ENCODE peak calls at places on chromosomes 13 and 19, in four cellular contexts. One of them, this sample, is unnamed.

GRCh38 chr13:111474136-111475002 is 153.9 kb downstream of the TEX29 start:
- DNase-seq in A549: peak
- DNase-seq in ovary: no peak
- DNase-seq in tibial nerve: no peak
- DNase-seq in this sample: no peak

GRCh38 chr13:84985860-84986259 is 813.4 kb downstream of the SLITRK6 start:
- DNase-seq in A549: no peak
- DNase-seq in tibial nerve: no peak
- DNase-seq in ovary: no peak
- DNase-seq in this sample: no peak

GRCh38 chr19:54096642-54097106 is 3.9 kb downstream of the OSCAR start:
- DNase-seq in tibial nerve: peak
- DNase-seq in A549: peak
- DNase-seq in ovary: no peak
- DNase-seq in this sample: peak

GRCh38 chr13:51523082-51523518 is 61.2 kb upstream of the WDFY2 start:
- DNase-seq in tibial nerve: no peak
- DNase-seq in ovary: no peak
- DNase-seq in A549: no peak
- DNase-seq in this sample: no peak

GRCh38 chr13:24293761-24294160 is 15.6 kb upstream of the C1QTNF9 start:
- DNase-seq in A549: no peak
- DNase-seq in ovary: no peak
- DNase-seq in tibial nerve: no peak
- DNase-seq in this sample: no peak

GRCh38 chr13:80084086-80084676 is 256.7 kb downstream of the SPRY2 start:
- DNase-seq in A549: no peak
- DNase-seq in tibial nerve: no peak
- DNase-seq in ovary: no peak
- DNase-seq in this sample: no peak

GRCh38 chr13:46580362-46580839 is 27.4 kb downstream of the LRCH1 start:
- DNase-seq in tibial nerve: no peak
- DNase-seq in ovary: no peak
- DNase-seq in A549: no peak
- DNase-seq in this sample: no peak

GRCh38 chr19:48918801-48919247 is 14.7 kb upstream of the DHDH start:
- DNase-seq in tibial nerve: no peak
- DNase-seq in ovary: no peak
- DNase-seq in A549: no peak
- DNase-seq in this sample: no peak

GRCh38 chr13:52070929-52071523 is 46.5 kb downstream of the UTP14C start:
- DNase-seq in A549: no peak
- DNase-seq in tibial nerve: no peak
- DNase-seq in ovary: no peak
- DNase-seq in this sample: no peak

GRCh38 chr19:15249912-15250634 is 17.8 kb upstream of the EPHX3 start:
- DNase-seq in ovary: peak
- DNase-seq in A549: no peak
- DNase-seq in tibial nerve: peak
- DNase-seq in this sample: peak

GRCh38 chr13:66208589-66208988 is 1021.5 kb downstream of the PCDH9 start:
- DNase-seq in tibial nerve: no peak
- DNase-seq in ovary: no peak
- DNase-seq in A549: no peak
- DNase-seq in this sample: no peak

GRCh38 chr13:93603043-93603442 is 376.4 kb downstream of the GPC6 start:
- DNase-seq in tibial nerve: no peak
- DNase-seq in ovary: no peak
- DNase-seq in A549: no peak
- DNase-seq in this sample: no peak

GRCh38 chr13:19759669-19760068 is 23.1 kb downstream of the PSPC1 start:
- DNase-seq in A549: no peak
- DNase-seq in ovary: no peak
- DNase-seq in tibial nerve: no peak
- DNase-seq in this sample: no peak

GRCh38 chr19:54420383-54421168 is 5.3 kb downstream of the TTYH1 start:
- DNase-seq in ovary: no peak
- DNase-seq in A549: no peak
- DNase-seq in tibial nerve: no peak
- DNase-seq in this sample: peak

GRCh38 chr19:31147234-31147633 is 202.0 kb downstream of the TSHZ3 start:
- DNase-seq in A549: no peak
- DNase-seq in ovary: no peak
- DNase-seq in tibial nerve: no peak
- DNase-seq in this sample: no peak

GRCh38 chr13:19680751-19681150 is 47.3 kb downstream of the MPHOSPH8 start:
- DNase-seq in ovary: no peak
- DNase-seq in tibial nerve: no peak
- DNase-seq in A549: no peak
- DNase-seq in this sample: no peak

GRCh38 chr13:89457977-89458376 is 1786.8 kb downstream of the SLITRK5 start:
- DNase-seq in ovary: no peak
- DNase-seq in A549: no peak
- DNase-seq in tibial nerve: no peak
- DNase-seq in this sample: no peak

GRCh38 chr19:14337510-14337909 is 43.7 kb upstream of the ADGRE5 start:
- DNase-seq in ovary: no peak
- DNase-seq in A549: peak
- DNase-seq in tibial nerve: no peak
- DNase-seq in this sample: no peak

GRCh38 chr13:67143544-67144115 is 86.5 kb downstream of the PCDH9 start:
- DNase-seq in ovary: no peak
- DNase-seq in tibial nerve: no peak
- DNase-seq in A549: no peak
- DNase-seq in this sample: no peak

GRCh38 chr13:63124863-63125262 is 1709.2 kb upstream of the PCDH20 start:
- DNase-seq in tibial nerve: no peak
- DNase-seq in A549: no peak
- DNase-seq in ovary: no peak
- DNase-seq in this sample: no peak

GRCh38 chr13:100887729-100888151 is 213.1 kb upstream of the TMTC4 start:
- DNase-seq in ovary: no peak
- DNase-seq in tibial nerve: no peak
- DNase-seq in A549: no peak
- DNase-seq in this sample: no peak

GRCh38 chr19:49214701-49215100 is 57.1 kb downstream of the TRPM4 start:
- DNase-seq in tibial nerve: no peak
- DNase-seq in ovary: no peak
- DNase-seq in A549: no peak
- DNase-seq in this sample: no peak

GRCh38 chr19:44111910-44112463 is 1.2 kb upstream of the ZNF225 start:
- DNase-seq in tibial nerve: no peak
- DNase-seq in ovary: no peak
- DNase-seq in A549: no peak
- DNase-seq in this sample: no peak

GRCh38 chr13:87130401-87130800 is 540.8 kb upstream of the SLITRK5 start:
- DNase-seq in tibial nerve: no peak
- DNase-seq in ovary: no peak
- DNase-seq in A549: no peak
- DNase-seq in this sample: no peak

GRCh38 chr13:112712451-112712881 is 22.6 kb downstream of the ATP11A start:
- DNase-seq in tibial nerve: no peak
- DNase-seq in A549: no peak
- DNase-seq in ovary: no peak
- DNase-seq in this sample: peak

GRCh38 chr13:112708560-112709240 is 18.9 kb downstream of the ATP11A start:
- DNase-seq in A549: no peak
- DNase-seq in tibial nerve: no peak
- DNase-seq in ovary: no peak
- DNase-seq in this sample: peak

GRCh38 chr13:112711528-112712265 is 21.9 kb downstream of the ATP11A start:
- DNase-seq in A549: peak
- DNase-seq in ovary: peak
- DNase-seq in tibial nerve: peak
- DNase-seq in this sample: peak

GRCh38 chr13:112709825-112710783 is 20.3 kb downstream of the ATP11A start:
- DNase-seq in ovary: no peak
- DNase-seq in A549: no peak
- DNase-seq in tibial nerve: no peak
- DNase-seq in this sample: peak

GRCh38 chr13:112710855-112711527 is 21.2 kb downstream of the ATP11A start:
- DNase-seq in ovary: peak
- DNase-seq in A549: no peak
- DNase-seq in tibial nerve: peak
- DNase-seq in this sample: peak
- H3K4me3 ChIP-seq in ovary: no peak
- H3K4me3 ChIP-seq in A549: peak
- H3K4me3 ChIP-seq in tibial nerve: no peak
- H3K4me3 ChIP-seq in this sample: no peak

DNA sequence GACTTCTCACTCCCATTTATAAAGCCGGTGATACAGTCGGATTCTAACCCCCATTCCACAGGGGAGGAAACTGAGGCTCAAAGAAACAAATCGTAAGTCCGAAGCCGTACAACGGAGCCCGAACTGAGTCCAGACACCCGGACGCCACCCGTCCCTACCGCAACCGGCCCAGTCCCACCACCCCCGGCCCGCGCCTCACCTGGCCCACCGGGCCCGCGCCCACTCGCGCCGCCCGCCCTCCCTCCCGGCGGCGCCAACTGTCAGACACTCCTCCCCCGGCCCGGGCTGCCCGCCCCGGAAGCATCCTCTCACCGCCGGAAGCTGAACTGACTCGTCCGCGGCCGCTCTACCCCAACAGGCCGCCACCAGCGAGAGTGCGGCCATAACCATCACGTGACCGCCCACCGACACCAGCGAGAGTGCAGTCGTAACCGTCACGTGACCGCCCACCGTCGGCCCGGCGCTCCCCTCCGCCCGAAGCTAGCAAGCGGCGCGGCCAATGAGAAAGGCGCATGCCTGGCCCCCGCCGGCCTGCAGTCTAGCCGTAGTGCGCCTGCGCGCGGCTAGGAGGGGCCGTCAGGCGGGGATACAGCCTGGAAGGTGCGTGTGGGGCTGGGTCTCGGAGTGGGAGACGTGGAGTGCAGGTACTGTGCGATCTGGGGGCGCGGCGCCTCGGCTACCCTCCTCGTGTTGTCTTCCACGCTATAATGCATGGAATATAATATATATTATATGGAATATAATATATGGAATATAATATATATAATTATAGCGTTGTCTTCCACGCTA is at the start of the genes C19orf47 and PLD3:
- DNase-seq in tibial nerve: peak
- DNase-seq in ovary: peak
- DNase-seq in A549: peak
- DNase-seq in this sample: peak
- TF ChIP-seq EP300 in tibial nerve: peak
- TF ChIP-seq EP300 in ovary: no peak
- TF ChIP-seq EP300 in A549: no peak
- TF ChIP-seq EP300 in this sample: no peak

DNA sequence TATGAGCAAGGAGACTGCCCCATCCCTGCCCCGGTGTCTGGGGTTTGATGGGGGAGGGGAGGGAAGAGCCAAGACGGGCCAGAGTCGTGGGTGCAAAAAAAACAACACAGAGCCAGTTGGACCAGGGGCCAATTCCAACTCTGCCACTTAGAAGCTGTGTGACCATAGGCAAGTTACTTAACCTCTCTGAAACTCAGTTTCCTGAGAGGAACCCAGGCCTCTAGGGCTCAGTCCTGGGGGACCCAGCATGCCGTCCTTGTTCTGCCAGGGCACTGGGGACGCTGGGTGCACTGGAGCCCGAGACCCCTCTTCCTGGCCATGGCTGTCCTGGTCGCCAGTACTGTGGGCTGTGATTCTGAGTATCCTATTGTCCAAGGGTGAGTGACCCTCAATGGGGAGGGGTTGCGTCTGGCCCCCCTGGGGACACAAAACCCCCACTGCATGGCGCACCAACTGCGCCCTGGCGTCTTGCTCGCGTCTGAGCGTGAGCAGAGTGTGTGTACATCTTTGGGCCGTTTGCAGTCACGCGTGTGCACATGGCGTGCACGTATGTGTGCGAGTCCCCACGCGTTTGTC is 24.6 kb downstream of the CLEC4M start:
- DNase-seq in tibial nerve: no peak
- DNase-seq in A549: no peak
- DNase-seq in ovary: no peak
- DNase-seq in this sample: no peak
- H3K4me3 ChIP-seq in tibial nerve: no peak
- H3K4me3 ChIP-seq in A549: no peak
- H3K4me3 ChIP-seq in ovary: no peak
- H3K4me3 ChIP-seq in this sample: peak

DNA sequence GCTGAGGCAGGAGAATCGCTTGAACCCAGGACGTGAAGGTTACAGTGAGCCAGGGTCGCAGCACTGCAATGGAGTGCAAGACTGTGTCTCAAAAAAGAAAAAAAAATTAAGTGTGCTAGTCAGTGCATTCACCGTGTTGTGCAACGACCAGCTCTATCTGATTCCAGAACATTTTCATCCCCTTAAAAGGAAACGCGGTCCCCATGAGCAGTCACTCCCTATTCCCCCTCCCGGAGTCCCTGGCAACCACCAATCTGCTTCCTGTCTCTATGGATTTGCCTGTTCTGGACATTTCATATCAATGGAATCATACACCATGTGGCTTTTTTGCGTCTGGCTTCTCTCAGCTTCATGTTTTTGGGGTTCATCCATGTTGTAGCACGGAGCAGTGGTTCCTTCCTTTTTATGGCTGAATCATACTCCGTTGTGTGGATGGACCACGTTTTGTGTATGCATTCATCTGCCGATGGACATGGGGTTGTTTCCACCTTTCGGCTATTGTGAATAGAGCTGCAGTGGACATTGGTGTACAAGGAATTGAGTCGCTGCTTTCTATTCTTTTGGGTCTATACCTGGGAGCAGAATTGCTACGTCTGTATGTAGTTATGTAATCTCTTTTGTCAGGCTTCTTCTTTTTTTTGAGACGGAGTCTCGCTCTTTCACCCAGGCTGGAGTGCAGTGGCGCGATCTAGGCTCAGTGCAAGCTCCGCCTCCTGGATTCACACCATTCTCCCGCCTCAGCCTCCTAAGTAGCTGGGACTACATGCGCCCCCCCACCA is 19.8 kb downstream of the MYO9B start:
- DNase-seq in A549: no peak
- DNase-seq in ovary: no peak
- DNase-seq in tibial nerve: no peak
- DNase-seq in this sample: peak
- TF ChIP-seq EP300 in A549: no peak
- TF ChIP-seq EP300 in ovary: no peak
- TF ChIP-seq EP300 in tibial nerve: no peak
- TF ChIP-seq EP300 in this sample: peak

This sample was measured in sigmoid colon.